ENCODE peak calls at places on chromosomes 13 and 19, in four cellular contexts. M is pancreas; Z is naive thymus-derived CD4-positive, alpha-beta T cell; C is neuronal stem cell. O is an unnamed sample. For H3K4me1, the result is how much of the 10 kb centered on the place peaks cover.

GRCh38 chr19:15280048-15280725 is 47.9 kb upstream of the EPHX3 start:
- DNase-seq in Z (no peak), C (no peak), M (no peak), O (no peak)

GRCh38 chr13:111395511-111396393 is 75.3 kb downstream of the TEX29 start:
- DNase-seq in Z (no peak), C (no peak), M (no peak), O (no peak)

GRCh38 chr19:51803965-51804364 is 9.0 kb downstream of the FPR3 start:
- DNase-seq in Z (no peak), M (no peak), C (no peak), O (no peak)

GRCh38 chr13:35349673-35350278 is 126.7 kb downstream of the MAB21L1 start:
- DNase-seq in M (no peak), C (no peak), Z (no peak), O (peak)

GRCh38 chr19:7363225-7363624 is 14.5 kb downstream of the ARHGEF18 start:
- DNase-seq in M (no peak), Z (no peak), C (no peak), O (no peak)

GRCh38 chr19:45352914-45353796 is 12.6 kb downstream of the KLC3 start:
- DNase-seq in C (no peak), M (no peak), Z (no peak), O (no peak)

GRCh38 chr13:103692442-103692841 is 626.2 kb upstream of the SLC10A2 start:
- DNase-seq in C (no peak), M (no peak), Z (no peak), O (no peak)

GRCh38 chr13:26721251-26721939 is 39.2 kb downstream of the GPR12 start:
- DNase-seq in Z (peak), M (no peak), C (no peak), O (peak)

GRCh38 chr19:17739121-17739875 is 12.0 kb upstream of the FCHO1 start:
- DNase-seq in M (no peak), Z (no peak), C (no peak), O (no peak)

GRCh38 chr19:16378291-16378889 is 53.8 kb downstream of the KLF2 start:
- DNase-seq in C (no peak), M (no peak), Z (no peak), O (peak)

GRCh38 chr13:30033681-30034447 is 183.4 kb upstream of the UBL3 start:
- DNase-seq in C (no peak), Z (no peak), M (no peak), O (no peak)

GRCh38 chr13:32261567-32261966 is 53.6 kb downstream of the ZAR1L start:
- DNase-seq in C (no peak), M (peak), Z (no peak), O (peak)

GRCh38 chr13:21549633-21550032 is 54.3 kb downstream of the MICU2 start:
- DNase-seq in M (no peak), Z (no peak), C (no peak), O (no peak)

GRCh38 chr13:20231839-20232555 is at the start of gene GJB6:
- DNase-seq in C (peak), Z (peak), M (peak), O (peak)

GRCh38 chr13:104256701-104257100 is 1190.5 kb upstream of the SLC10A2 start:
- DNase-seq in C (no peak), M (no peak), Z (no peak), O (no peak)

GRCh38 chr13:28623782-28624706 is 34.9 kb upstream of the POMP start:
- DNase-seq in C (no peak), M (no peak), Z (no peak), O (no peak)

GRCh38 chr13:50030315-50030714 is 15.1 kb downstream of the KCNRG start:
- DNase-seq in C (no peak), Z (no peak), M (no peak), O (no peak)

GRCh38 chr19:55519461-55520311 is 17.2 kb downstream of the SBK2 start:
- DNase-seq in M (no peak), C (no peak), Z (no peak), O (no peak)

GRCh38 chr13:110233181-110233641 is 73.7 kb downstream of the COL4A1 start:
- DNase-seq in C (no peak), M (no peak), Z (no peak), O (no peak)

GRCh38 chr19:39705578-39706188 is 1.4 kb downstream of the LGALS14 start:
- DNase-seq in M (no peak), Z (peak), C (no peak), O (no peak)

GRCh38 chr19:29329460-29330134 is 116.6 kb upstream of the UQCRFS1 start:
- DNase-seq in M (no peak), Z (no peak), C (peak), O (no peak)

GRCh38 chr13:114067886-114068722 is 64.3 kb downstream of the RASA3 start:
- DNase-seq in M (no peak), Z (no peak), C (no peak), O (peak)

GRCh38 chr13:113383089-113383488 is 19.2 kb upstream of the GRTP1 start:
- DNase-seq in Z (no peak), M (no peak), C (no peak), O (no peak)

GRCh38 chr19:32197896-32198882 is 147.2 kb upstream of the ZNF507 start:
- DNase-seq in M (no peak), C (no peak), Z (no peak), O (no peak)

GRCh38 chr13:33524086-33524485 is 238.5 kb upstream of the STARD13 start:
- DNase-seq in C (no peak), M (no peak), Z (no peak), O (no peak)

GRCh38 chr19:1383014-1383310 is 745 bp upstream of the NDUFS7 start:
- DNase-seq in Z (no peak), C (no peak), M (no peak), O (no peak)

GRCh38 chr13:110404321-110404720 is 97.2 kb downstream of the COL4A2 start:
- DNase-seq in M (no peak), Z (no peak), C (no peak), O (no peak)

GRCh38 chr19:10137751-10138682 is 18.3 kb upstream of the EIF3G start:
- DNase-seq in M (no peak), C (no peak), Z (no peak), O (no peak)

GRCh38 chr13:20492036-20492435 is 33.6 kb downstream of the CRYL1 start:
- DNase-seq in M (no peak), C (no peak), Z (no peak), O (no peak)

GRCh38 chr19:49741210-49741844 is 21.8 kb downstream of the TSKS start:
- DNase-seq in M (no peak), Z (no peak), C (no peak), O (no peak)

GRCh38 chr13:73101608-73102007 is 42.8 kb downstream of the KLF5 start:
- DNase-seq in M (no peak), C (no peak), Z (no peak), O (no peak)

GRCh38 chr13:25691654-25692053 is 319.9 kb downstream of the ATP8A2 start:
- DNase-seq in C (no peak), Z (no peak), M (no peak), O (no peak)

GRCh38 chr19:18100710-18101109 is 3.1 kb downstream of the MAST3 start:
- DNase-seq in Z (no peak), C (peak), M (no peak), O (no peak)

GRCh38 chr19:39692166-39692565 is 12.1 kb upstream of the LGALS14 start:
- DNase-seq in C (no peak), M (peak), Z (no peak), O (no peak)

GRCh38 chr13:99971576-99972189 is at the start of gene ZIC5:
- DNase-seq in M (no peak), Z (no peak), C (peak), O (no peak)

GRCh38 chr13:30463820-30464495 is 1.8 kb downstream of the HMGB1 start:
- DNase-seq in Z (peak), C (no peak), M (peak), O (peak)

GRCh38 chr19:2867025-2867991 is at the start of gene ZNF556:
- DNase-seq in M (no peak), C (no peak), Z (no peak), O (no peak)

GRCh38 chr19:35125746-35126623 is 8.9 kb downstream of the LGI4 start:
- DNase-seq in M (no peak), Z (no peak), C (no peak), O (no peak)

GRCh38 chr19:35130761-35131720 is 3.8 kb downstream of the LGI4 start:
- DNase-seq in Z (no peak), C (no peak), M (no peak), O (peak)

GRCh38 chr19:35127871-35128270 is 7.0 kb downstream of the LGI4 start:
- DNase-seq in M (no peak), Z (no peak), C (no peak), O (no peak)

GRCh38 chr19:35126624-35126959 is 8.3 kb downstream of the LGI4 start:
- DNase-seq in C (no peak), Z (no peak), M (no peak), O (no peak)

DNA sequence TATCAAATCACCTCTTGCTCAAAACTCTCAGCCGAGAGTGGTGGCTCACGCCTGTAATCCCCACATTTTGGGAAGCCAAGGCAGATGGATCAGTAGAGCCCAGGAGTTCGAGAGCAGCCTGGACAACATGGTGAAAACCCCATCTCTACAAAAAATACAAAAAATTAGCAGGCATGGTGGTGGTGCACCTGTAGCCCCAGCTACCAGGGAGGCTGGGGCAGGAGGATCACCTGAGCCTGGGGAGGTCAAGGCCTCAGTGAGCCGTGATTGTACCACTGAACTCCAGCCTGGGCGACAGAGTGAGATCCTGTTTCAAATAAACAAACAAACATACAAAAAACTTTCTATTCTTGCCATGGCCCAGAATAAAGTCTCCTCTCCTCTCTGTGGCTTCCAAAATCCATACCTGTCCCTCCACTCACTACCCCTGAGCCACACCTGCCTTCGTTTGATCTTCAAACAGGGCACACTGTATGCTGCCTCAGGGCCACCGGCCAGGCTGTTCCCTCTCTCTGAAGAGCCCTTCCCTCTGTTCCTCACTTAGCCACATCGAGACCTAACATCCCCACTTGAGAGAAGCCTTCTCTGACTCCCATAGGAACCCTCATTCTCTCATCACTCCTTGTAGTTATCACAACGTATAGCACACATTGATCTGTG is 6.3 kb downstream of the LGI4 start:
- DNase-seq in Z (no peak), C (no peak), M (no peak), O (peak)
- H3K4me1 ChIP-seq in Z (under half), C (under half), M (under half), O (under half)

GRCh38 chr13:40982772-40983171 is 36.3 kb downstream of the ELF1 start:
- DNase-seq in Z (peak), M (no peak), C (no peak), O (peak)
- H3K4me1 ChIP-seq in Z (under half), M (half or more), C (under half), O (under half)

DNA sequence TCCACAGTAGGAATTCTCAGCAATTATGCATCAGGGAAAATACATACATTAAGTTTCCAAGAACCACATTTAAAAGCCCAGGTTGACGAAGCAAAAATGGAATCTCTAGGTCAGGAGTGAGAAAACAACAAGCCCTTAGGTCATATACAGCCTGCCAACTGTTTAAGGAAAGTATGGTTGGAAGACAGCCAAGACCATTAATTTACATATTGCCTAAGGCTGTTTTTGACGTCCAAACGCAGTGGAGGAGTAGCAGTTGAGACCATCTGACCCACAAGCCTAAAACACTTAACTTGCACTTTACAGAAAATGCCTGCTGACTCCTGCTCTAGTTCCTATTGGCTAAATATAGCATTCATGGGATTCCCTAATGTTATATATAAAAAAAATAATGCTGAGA is 299.0 kb downstream of the ITGBL1 start:
- DNase-seq in C (no peak), M (no peak), Z (no peak), O (no peak)
- H3K4me1 ChIP-seq in C (under half), M (under half), Z (under half), O (under half)

DNA sequence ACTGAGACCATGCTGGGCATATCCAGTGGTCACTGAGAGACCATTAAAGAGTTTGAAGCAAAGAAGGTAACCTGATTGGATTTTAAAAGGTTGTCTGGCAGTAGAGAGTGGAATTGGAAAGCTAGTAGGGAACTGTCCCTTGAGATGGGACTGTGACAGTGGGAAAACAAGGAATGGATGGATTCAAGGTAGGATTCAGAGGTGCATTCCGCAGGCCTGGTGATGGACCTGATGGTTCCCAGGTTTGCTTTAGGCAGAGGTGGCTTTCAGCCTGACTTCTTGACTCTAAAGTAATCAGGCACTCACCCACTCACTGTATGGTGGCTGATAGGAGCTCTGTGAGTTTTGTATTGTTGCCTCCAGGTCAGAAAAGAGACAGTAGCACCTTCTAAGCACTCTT is 73.0 kb downstream of the DHRS12 start:
- DNase-seq in M (no peak), Z (no peak), C (no peak), O (no peak)
- H3K4me1 ChIP-seq in M (half or more), Z (under half), C (under half), O (under half)

GRCh38 chr19:4033028-4033956 is 25.8 kb downstream of the PIAS4 start:
- DNase-seq in M (no peak), Z (no peak), C (no peak), O (no peak)
- H3K4me1 ChIP-seq in M (under half), Z (under half), C (under half), O (under half)

O was measured in mucosa of descending colon.